ENCODE peak calls at places on chromosome X, in seven cellular contexts. R is CD4-positive, alpha-beta T cell; Q is foreskin fibroblast; N is AG04450; V is ovary; T is HFFc6; I is progenitor cell of endocrine pancreas. S is an unnamed sample.

GRCh38 chrX:46628406-46629371 is 55.1 kb downstream of the CHST7 start:
- DNase-seq in R (no peak), Q (peak; percentile 88), N (peak; percentile 21), V (peak; percentile 45), T (peak; percentile 47), I (no peak), S (no peak)

GRCh38 chrX:150482537-150483217 is 85.7 kb upstream of the MTM1 start:
- DNase-seq in R (no peak), Q (peak; percentile 72), N (peak; percentile 11), V (no peak), T (peak; percentile 58), I (no peak), S (no peak)

GRCh38 chrX:101357166-101357795 is 8.7 kb upstream of the TIMM8A start:
- DNase-seq in R (no peak), Q (peak; percentile 27), N (no peak), V (no peak), T (peak; percentile 20), I (no peak), S (no peak)

GRCh38 chrX:56765816-56766553 is 36.9 kb downstream of the NBDY start:
- DNase-seq in R (no peak), Q (no peak), N (no peak), V (no peak), T (no peak), I (no peak), S (no peak)

GRCh38 chrX:20523626-20524312 is 257.1 kb upstream of the RPS6KA3 start:
- DNase-seq in R (no peak), Q (no peak), N (no peak), V (no peak), T (no peak), I (no peak), S (no peak)

GRCh38 chrX:108740299-108740774 is 4.0 kb upstream of the IRS4 start:
- DNase-seq in R (no peak), Q (no peak), N (no peak), V (no peak), T (no peak), I (no peak), S (no peak)

GRCh38 chrX:1925053-1925481 is 310.2 kb downstream of the ASMT start:
- DNase-seq in R (no peak), Q (peak; percentile 2), N (no peak), V (no peak), T (no peak), I (no peak), S (no peak)

GRCh38 chrX:146363919-146364318 is 445.7 kb upstream of the CXorf51B start:
- DNase-seq in R (no peak), Q (no peak), N (no peak), V (no peak), T (no peak), I (no peak), S (no peak)

GRCh38 chrX:96435636-96436035 is 249.0 kb upstream of the DIAPH2 start:
- DNase-seq in R (no peak), Q (no peak), N (no peak), V (no peak), T (peak; percentile 5), I (no peak), S (no peak)

GRCh38 chrX:67544871-67545771 is 1.3 kb downstream of the AR start:
- DNase-seq in R (no peak), Q (peak; percentile 86), N (no peak), V (peak; percentile 40), T (peak; percentile 38), I (no peak), S (peak; percentile 25)

GRCh38 chrX:48689143-48689920 is 5.7 kb downstream of the WAS start:
- DNase-seq in R (no peak), Q (no peak), N (no peak), V (no peak), T (no peak), I (no peak), S (no peak)

GRCh38 chrX:72060196-72060974 is 71.3 kb downstream of the RTL5 start:
- DNase-seq in R (no peak), Q (no peak), N (no peak), V (no peak), T (no peak), I (no peak), S (peak; percentile 17)

GRCh38 chrX:71143508-71143907 is 1.1 kb upstream of the NLGN3 start:
- DNase-seq in R (no peak), Q (peak; percentile 62), N (no peak), V (peak; percentile 49), T (peak; percentile 7), I (no peak), S (no peak)

GRCh38 chrX:72021975-72022374 is 109.7 kb downstream of the RTL5 start:
- DNase-seq in R (no peak), Q (no peak), N (no peak), V (no peak), T (no peak), I (no peak), S (no peak)

GRCh38 chrX:140764401-140764919 is 54.9 kb downstream of the LINC00632 start:
- DNase-seq in R (no peak), Q (peak; percentile 69), N (peak; percentile 18), V (peak; percentile 23), T (peak; percentile 41), I (peak; percentile 11), S (peak; percentile 60)

GRCh38 chrX:153878969-153879653 is 6.9 kb downstream of the L1CAM start:
- DNase-seq in R (no peak), Q (no peak), N (no peak), V (no peak), T (no peak), I (no peak), S (peak; percentile 44)

DNA sequence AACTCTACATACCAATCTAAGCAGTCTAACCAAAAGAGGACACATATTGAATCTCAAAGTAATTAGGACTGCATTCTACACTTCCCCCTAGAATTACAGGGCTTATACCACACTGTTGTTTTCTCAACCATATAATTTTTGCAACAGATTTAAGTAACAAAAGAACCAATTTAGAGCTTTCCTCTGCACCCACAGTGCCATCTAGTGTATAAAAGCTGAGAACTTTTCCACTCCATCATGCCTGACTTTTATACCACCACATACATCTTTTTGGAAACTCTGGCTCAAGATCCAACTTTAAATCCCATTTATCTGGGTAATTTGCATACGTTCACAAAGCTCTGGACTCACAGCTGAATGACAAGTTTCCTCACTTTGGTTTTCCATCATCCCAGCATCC is 99.5 kb downstream of the EFHC2 start:
- DNase-seq in R (no peak), Q (peak; percentile 52), N (no peak), V (no peak), T (no peak), I (no peak), S (no peak)
- TF ChIP-seq CTCF in R (peak; percentile 65), Q (peak; percentile 44), N (peak; percentile 58), V (peak; percentile 37), T (peak; percentile 73), I (peak; percentile 54), S (peak; percentile 41)

DNA sequence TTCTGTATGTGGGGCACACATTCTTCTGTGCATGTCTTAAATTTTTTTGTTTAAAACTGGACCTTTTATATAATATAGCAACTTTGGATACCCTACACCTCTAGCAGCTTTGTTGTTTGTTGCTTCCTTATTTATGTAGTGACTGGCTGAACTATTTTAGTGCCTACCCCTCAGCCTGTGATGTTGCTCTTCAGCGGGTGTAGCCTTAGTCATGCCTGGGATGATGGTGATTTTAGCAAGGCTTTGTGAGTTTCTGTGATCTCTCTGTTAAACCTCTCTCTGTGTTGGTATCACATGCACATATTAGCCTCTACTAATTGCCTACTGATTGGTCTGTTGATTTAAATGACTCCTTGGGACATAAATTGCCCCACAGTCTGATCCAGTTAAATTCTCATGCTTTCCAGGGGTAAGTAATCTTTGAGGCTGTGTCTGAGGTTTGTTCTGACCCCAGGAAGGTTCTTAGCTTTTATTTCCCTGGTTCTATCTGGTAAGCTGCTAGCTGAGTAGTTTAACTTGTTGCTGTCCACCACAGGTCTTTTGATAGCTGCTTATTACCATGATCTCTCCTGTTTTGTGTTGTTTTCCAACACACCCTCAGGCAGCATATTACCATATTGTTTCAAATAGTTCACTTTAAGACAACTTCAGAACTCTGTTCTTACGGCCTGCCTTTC is 22.9 kb downstream of the USP9X start:
- DNase-seq in R (no peak), Q (peak; percentile 43), N (no peak), V (no peak), T (peak; percentile 6), I (no peak), S (no peak)
- TF ChIP-seq CTCF in R (no peak), Q (no peak), N (no peak), V (no peak), T (no peak), I (no peak), S (no peak)

DNA sequence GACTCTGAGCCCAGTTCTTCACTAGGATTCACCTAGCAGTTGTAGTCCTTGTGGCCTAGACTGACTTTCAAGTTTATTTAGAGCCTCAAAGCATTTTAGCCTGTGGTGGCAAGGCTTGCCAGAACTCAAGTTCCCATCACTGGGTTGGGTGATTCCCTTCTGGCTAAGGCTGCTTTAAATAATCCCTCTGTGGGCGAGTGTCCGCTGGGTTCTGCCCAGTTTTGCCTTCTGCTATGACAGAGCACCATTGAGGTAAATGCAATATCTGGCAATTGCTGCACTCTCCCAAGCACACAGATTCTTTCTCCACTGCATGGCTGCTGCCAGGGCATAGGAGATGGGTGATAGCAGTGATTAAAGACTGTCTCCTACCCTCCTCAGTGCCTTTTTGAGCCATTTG is 90.8 kb upstream of the RLIM start:
- DNase-seq in R (no peak), Q (no peak), N (no peak), V (no peak), T (no peak), I (no peak), S (no peak)
- TF ChIP-seq CTCF in R (no peak), Q (no peak), N (no peak), V (no peak), T (no peak), I (no peak), S (no peak)

GRCh38 chrX:134191276-134191675 is 45.7 kb upstream of the CCDC160 start:
- DNase-seq in R (no peak), Q (no peak), N (no peak), V (no peak), T (no peak), I (no peak), S (no peak)

GRCh38 chrX:134184936-134185335 is 52.0 kb upstream of the CCDC160 start:
- DNase-seq in R (no peak), Q (no peak), N (no peak), V (no peak), T (no peak), I (no peak), S (no peak)

GRCh38 chrX:134181261-134181660 is 55.7 kb upstream of the CCDC160 start:
- DNase-seq in R (no peak), Q (no peak), N (no peak), V (no peak), T (no peak), I (no peak), S (no peak)

GRCh38 chrX:134183665-134184064 is 53.3 kb upstream of the CCDC160 start:
- DNase-seq in R (no peak), Q (no peak), N (no peak), V (no peak), T (no peak), I (no peak), S (no peak)

DNA sequence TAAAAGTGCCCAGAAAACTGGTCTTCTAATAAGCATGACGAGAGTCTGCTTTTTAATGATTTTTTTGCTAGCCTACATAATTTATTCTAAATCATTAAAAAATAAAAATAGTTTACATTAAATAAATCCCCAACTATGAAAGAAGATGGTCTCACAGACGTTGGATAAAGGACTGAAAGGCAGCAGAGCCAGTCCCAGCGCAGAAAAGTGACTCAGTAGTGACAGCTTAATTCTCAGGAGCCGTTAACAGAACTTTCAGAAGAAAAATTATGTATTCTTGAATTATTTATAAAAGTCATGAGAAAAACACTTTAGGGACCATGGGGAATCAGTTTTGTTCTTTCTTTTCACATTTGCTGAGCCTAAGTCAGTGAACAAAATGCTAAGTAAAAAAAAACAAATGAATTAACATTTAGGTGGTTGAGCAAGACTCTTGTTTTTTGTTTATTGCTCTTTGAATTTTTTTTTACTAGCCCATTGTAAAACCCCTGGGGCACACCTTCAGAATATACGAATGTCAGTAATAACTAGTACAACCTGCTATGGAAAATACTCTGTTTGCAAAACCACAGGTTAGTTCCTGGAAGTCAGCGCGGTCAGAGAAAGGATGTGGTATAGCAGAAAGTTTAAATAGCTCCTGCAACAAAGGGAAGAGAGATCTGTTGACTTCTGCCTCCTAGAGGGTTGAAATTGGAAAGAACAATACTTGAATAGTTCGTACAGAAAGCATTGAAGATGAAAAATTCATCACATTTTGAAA is 50.4 kb upstream of the CCDC160 start:
- DNase-seq in R (peak; percentile 52), Q (no peak), N (no peak), V (no peak), T (no peak), I (no peak), S (no peak)
- TF ChIP-seq CTCF in R (peak; percentile 25), Q (no peak), N (no peak), V (no peak), T (no peak), I (no peak), S (no peak)

S was measured in nephron progenitor cell.